ENCODE peak calls at places on chromosomes 4 and X, in nine cellular contexts. I, K, Y, U, L, E, F, T and W are unnamed samples. For H3K9me3, the result is how much of the 10 kb centered on the place peaks cover.

GRCh38 chr4:125801373-125801772 is 486.6 kb downstream of the FAT4 start:
- DNase-seq in Y (no peak), T (no peak), E (no peak), I (no peak), U (no peak), K (no peak), L (no peak), F (no peak), W (no peak)

GRCh38 chr4:162164881-162165528 is 1.2 kb upstream of the FSTL5 start:
- DNase-seq in F (no peak), E (no peak), K (no peak), L (no peak), I (no peak), Y (no peak), U (peak), T (no peak), W (no peak)

GRCh38 chr4:40837094-40837870 is 87.5 kb downstream of the NSUN7 start:
- DNase-seq in T (no peak), I (no peak), L (no peak), F (no peak), U (no peak), E (no peak), K (no peak), Y (no peak), W (no peak)

GRCh38 chr4:64417974-64418373 is 8.7 kb upstream of the TECRL start:
- DNase-seq in K (no peak), L (peak), T (no peak), Y (no peak), E (peak), I (no peak), F (no peak), U (peak), W (no peak)

GRCh38 chr4:98601719-98602118 is 56.7 kb downstream of the TSPAN5 start:
- DNase-seq in L (no peak), K (no peak), T (no peak), F (no peak), I (no peak), U (peak), Y (no peak), E (no peak), W (no peak)

GRCh38 chrX:7139202-7140081 is 8.1 kb upstream of the STS start:
- DNase-seq in T (no peak), K (no peak), U (no peak), E (no peak), I (no peak), F (no peak), L (no peak), Y (no peak), W (no peak)

GRCh38 chr4:127896528-127896927 is 15.8 kb downstream of the PLK4 start:
- DNase-seq in T (no peak), K (no peak), Y (no peak), U (no peak), I (no peak), E (no peak), F (no peak), L (no peak), W (no peak)

GRCh38 chrX:22135994-22136684 is 104.0 kb downstream of the PHEX start:
- DNase-seq in E (peak), L (no peak), U (peak), T (peak), Y (peak), F (no peak), I (peak), K (no peak), W (peak)

GRCh38 chr4:68326146-68326545 is 23.7 kb downstream of the YTHDC1 start:
- DNase-seq in K (no peak), E (no peak), T (no peak), U (no peak), L (no peak), F (no peak), I (no peak), Y (no peak), W (no peak)

GRCh38 chr4:72255269-72255668 is 223.5 kb downstream of the NPFFR2 start:
- DNase-seq in Y (no peak), U (no peak), F (no peak), K (no peak), L (no peak), T (no peak), E (no peak), I (no peak), W (no peak)
- TF ChIP-seq POLR2A in Y (no peak), U (no peak), F (no peak), K (no peak), L (no peak), T (no peak), E (no peak), I (no peak), W (no peak)

DNA sequence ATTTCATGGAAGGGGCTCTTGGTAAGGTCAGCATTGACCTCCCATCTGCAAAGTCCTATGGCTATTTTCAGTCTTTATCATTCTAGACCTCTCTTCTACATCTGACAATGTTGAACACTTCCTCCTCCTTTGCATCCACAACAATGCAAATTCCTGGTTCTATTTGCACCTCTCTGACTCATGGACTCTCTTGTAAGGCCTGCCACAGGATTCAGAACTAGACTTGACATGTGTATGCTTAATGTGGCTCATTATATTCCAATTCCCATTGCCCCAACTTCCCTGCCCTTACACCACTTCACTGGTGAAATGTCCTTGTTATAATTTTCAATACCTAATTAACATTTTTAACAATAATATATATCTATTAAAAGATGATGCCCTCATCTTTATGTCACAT is 314.3 kb upstream of the FGF13 start:
- DNase-seq in L (no peak), F (no peak), T (no peak), Y (no peak), K (no peak), U (no peak), I (no peak), E (no peak), W (no peak)
- H3K4me3 ChIP-seq in L (no peak), F (no peak), T (no peak), Y (no peak), K (no peak), U (no peak), I (no peak), E (no peak), W (no peak)

GRCh38 chrX:10121787-10122186 is 35.0 kb upstream of the CLCN4 start:
- DNase-seq in F (no peak), E (no peak), L (no peak), Y (no peak), K (no peak), T (no peak), U (no peak), I (no peak), W (no peak)
- H3K9me3 ChIP-seq in F (under half), E (under half), L (under half), Y (under half), K (under half), T (under half), U (under half), I (half or more), W (under half)

GRCh38 chr4:2936773-2937145 is 26.4 kb downstream of the NOP14 start:
- DNase-seq in L (no peak), E (no peak), Y (peak), U (no peak), I (no peak), F (peak), T (no peak), K (no peak), W (peak)
- TF ChIP-seq POLR2A in L (no peak), E (no peak), Y (no peak), U (no peak), I (no peak), F (no peak), T (no peak), K (no peak), W (peak)

DNA sequence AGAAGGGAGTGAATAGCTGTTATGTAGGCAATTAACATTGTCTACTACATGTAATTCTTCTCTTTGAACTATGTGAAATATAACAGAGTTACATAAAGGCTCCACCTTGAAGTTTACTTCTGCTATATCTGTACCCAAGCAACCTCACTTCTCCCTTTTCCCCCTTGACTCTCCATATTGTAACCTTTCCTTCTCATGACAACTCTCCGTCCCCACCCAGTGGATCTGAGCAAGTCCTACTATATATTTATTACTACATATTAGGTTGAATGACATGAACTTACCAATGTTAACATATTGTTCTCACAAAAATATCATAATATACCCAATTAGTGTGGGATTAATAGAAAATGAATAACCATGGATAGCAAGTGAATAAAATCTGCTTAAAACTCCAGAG is 93.2 kb upstream of the ATP8A1 start:
- DNase-seq in K (no peak), U (peak), T (no peak), Y (no peak), F (peak), I (no peak), L (peak), E (peak), W (no peak)
- H3K4me3 ChIP-seq in K (no peak), U (no peak), T (no peak), Y (no peak), F (no peak), I (no peak), L (no peak), E (no peak), W (no peak)

GRCh38 chrX:1876041-1876440 is 261.2 kb downstream of the ASMT start:
- DNase-seq in U (no peak), F (no peak), K (no peak), L (no peak), I (no peak), Y (no peak), T (no peak), E (no peak), W (no peak)
- H3K9me3 ChIP-seq in U (under half), F (under half), K (under half), L (under half), I (under half), Y (under half), T (under half), E (under half), W (under half)